ENCODE peak calls at places on chromosomes 16 and 17, in ten cellular contexts. R, F, Y, I, L, E, K, B, J and A are unnamed samples.

GRCh38 chr17:15342460-15342859 is 1.1 kb upstream of the TEKT3 start:
- DNase-seq in L (no peak), I (no peak), J (no peak), F (no peak), R (no peak), K (no peak), Y (no peak), B (no peak), E (no peak), A (no peak)

GRCh38 chr17:8019161-8019560 is 16.7 kb downstream of the GUCY2D start:
- DNase-seq in J (no peak), B (no peak), K (no peak), Y (no peak), R (no peak), F (no peak), I (peak; percentile 52), L (no peak), E (no peak), A (no peak)

GRCh38 chr16:4661661-4662060 is 31.7 kb upstream of the NUDT16L1 start:
- DNase-seq in Y (no peak), E (no peak), J (no peak), R (no peak), L (no peak), K (no peak), I (no peak), F (no peak), B (no peak), A (peak; percentile 84)

GRCh38 chr16:4870138-4870671 is 22.9 kb downstream of the UBN1 start:
- DNase-seq in I (no peak), Y (no peak), K (no peak), R (peak; percentile 72), L (no peak), E (no peak), J (no peak), B (no peak), F (no peak), A (peak; percentile 73)

GRCh38 chr17:36182176-36183000 is 6.0 kb upstream of the TBC1D3B start:
- DNase-seq in E (no peak), F (no peak), J (no peak), R (no peak), I (no peak), Y (no peak), B (no peak), L (no peak), K (no peak), A (no peak)

GRCh38 chr17:81241648-81242420 is 2.7 kb downstream of the NDUFAF8 start:
- DNase-seq in J (peak; percentile 49), F (peak; percentile 63), L (peak; percentile 51), I (no peak), Y (peak; percentile 96), E (peak; percentile 50), K (no peak), B (no peak), R (no peak), A (peak; percentile 64)

GRCh38 chr17:80524150-80524712 is 20.4 kb upstream of the RPTOR start:
- DNase-seq in B (no peak), Y (peak; percentile 65), F (no peak), J (no peak), E (no peak), I (no peak), L (no peak), K (no peak), R (no peak), A (no peak)

GRCh38 chr17:64969046-64969501 is 49.8 kb upstream of the LRRC37A3 start:
- DNase-seq in B (no peak), I (no peak), Y (no peak), L (no peak), E (no peak), R (no peak), K (no peak), F (no peak), J (no peak), A (no peak)

GRCh38 chr17:42323268-42323773 is 35.0 kb downstream of the STAT5A start:
- DNase-seq in Y (no peak), F (no peak), B (no peak), J (no peak), K (no peak), E (no peak), L (no peak), I (no peak), R (no peak), A (no peak)

GRCh38 chr16:86103320-86103719 is 204.4 kb downstream of the IRF8 start:
- DNase-seq in L (no peak), E (no peak), F (no peak), J (no peak), I (no peak), Y (no peak), K (no peak), R (no peak), B (no peak), A (no peak)

GRCh38 chr17:49546546-49547535 is 28.8 kb upstream of the NXPH3 start:
- DNase-seq in F (no peak), I (no peak), J (no peak), R (peak; percentile 52), E (no peak), B (no peak), Y (peak; percentile 30), K (no peak), L (no peak), A (no peak)

GRCh38 chr17:33560165-33560564 is 267.1 kb upstream of the ASIC2 start:
- DNase-seq in L (no peak), E (no peak), Y (no peak), F (no peak), I (no peak), B (no peak), J (no peak), R (no peak), K (no peak), A (no peak)

GRCh38 chr17:82371333-82372062 is at the start of gene UTS2R:
- DNase-seq in J (no peak), K (no peak), F (no peak), R (no peak), B (no peak), Y (peak; percentile 79), L (no peak), E (no peak), I (no peak), A (no peak)

GRCh38 chr17:74977802-74978201 is 5.2 kb upstream of the HID1 start:
- DNase-seq in L (no peak), B (no peak), R (no peak), J (no peak), I (no peak), E (no peak), K (no peak), F (no peak), Y (no peak), A (no peak)

GRCh38 chr17:15092762-15093161 is 172.4 kb downstream of the PMP22 start:
- DNase-seq in Y (no peak), J (no peak), B (no peak), I (no peak), L (no peak), E (no peak), R (no peak), K (no peak), F (no peak), A (no peak)

GRCh38 chr17:49722066-49722465 is 14.3 kb upstream of the SLC35B1 start:
- DNase-seq in F (no peak), J (no peak), K (no peak), L (no peak), Y (no peak), I (no peak), R (no peak), E (no peak), B (no peak), A (no peak)

GRCh38 chr17:41771389-41772206 is 14.9 kb downstream of the JUP start:
- DNase-seq in K (no peak), F (no peak), J (no peak), R (no peak), L (peak; percentile 20), B (no peak), Y (no peak), E (no peak), I (no peak), A (no peak)

GRCh38 chr17:82457071-82457789 is 1.3 kb upstream of the NARF start:
- DNase-seq in L (peak; percentile 60), F (no peak), B (no peak), Y (no peak), R (no peak), J (peak; percentile 39), K (no peak), I (no peak), E (no peak), A (no peak)

GRCh38 chr17:16449121-16449570 is 33.8 kb downstream of the TRPV2 start:
- DNase-seq in J (no peak), L (no peak), K (no peak), B (no peak), I (no peak), R (no peak), F (no peak), Y (no peak), E (no peak), A (no peak)
- TF ChIP-seq EP300 in J (no peak), L (no peak), K (no peak), B (no peak), I (no peak), R (no peak), F (no peak), Y (no peak), E (no peak), A (no peak)

DNA sequence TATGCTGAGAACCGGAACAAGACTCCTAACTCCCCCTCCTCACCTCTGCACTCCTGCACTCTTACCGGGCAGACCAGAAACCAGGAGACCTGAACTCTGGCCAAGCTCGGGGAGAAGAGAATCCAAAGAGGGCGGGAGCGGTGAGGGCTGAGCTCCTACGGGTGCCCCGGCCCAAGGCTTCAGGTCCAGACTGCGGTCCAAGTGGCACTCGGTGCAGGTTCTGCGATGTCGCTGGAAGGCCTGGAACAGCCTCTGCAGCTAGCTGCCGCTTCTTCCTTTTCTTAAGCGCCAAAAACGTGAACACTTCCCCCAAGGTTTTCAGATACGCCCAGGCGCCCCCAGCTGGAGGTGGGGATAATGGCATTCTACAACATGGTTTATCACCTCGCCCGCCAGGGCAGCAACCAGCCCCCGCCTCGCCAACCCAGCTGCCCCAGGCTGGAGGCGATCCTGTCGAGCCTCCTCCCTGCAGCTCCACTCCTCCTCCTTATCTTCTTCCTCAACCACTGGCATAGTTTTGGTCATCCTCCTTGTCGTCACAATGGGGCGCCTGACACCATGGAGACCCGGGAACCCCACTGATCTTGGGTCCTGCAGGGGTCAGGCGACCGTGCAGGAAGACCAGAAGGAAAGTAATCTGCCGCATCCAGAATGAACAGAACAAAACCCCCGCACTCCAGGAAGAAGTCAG is 1735.9 kb downstream of the TP53TG3F start:
- DNase-seq in I (no peak), L (no peak), E (no peak), J (peak; percentile 2), F (no peak), R (peak; percentile 65), B (no peak), K (no peak), Y (no peak), A (no peak)
- TF ChIP-seq CTCF in I (no peak), L (no peak), E (no peak), J (no peak), F (no peak), R (no peak), B (no peak), K (no peak), Y (peak; percentile 46), A (no peak)

GRCh38 chr16:48114410-48114809 is 41.4 kb downstream of the ABCC12 start:
- DNase-seq in F (no peak), J (no peak), I (no peak), L (no peak), B (no peak), R (no peak), K (no peak), E (no peak), Y (no peak), A (no peak)
- H3K4me1 ChIP-seq in F (peaks cover 4% of the 10 kb centered on the region), J (no peaks in the 10 kb centered on the region), I (no peaks in the 10 kb centered on the region), L (no peaks in the 10 kb centered on the region), B (no peaks in the 10 kb centered on the region), R (no peaks in the 10 kb centered on the region), K (no peaks in the 10 kb centered on the region), E (no peaks in the 10 kb centered on the region), Y (no peaks in the 10 kb centered on the region), A (peaks cover 8% of the 10 kb centered on the region)

GRCh38 chr17:17151962-17152361 is 54.2 kb downstream of the PLD6 start:
- DNase-seq in F (peak; percentile 85), K (peak; percentile 61), R (peak; percentile 90), B (peak; percentile 95), Y (no peak), L (peak; percentile 63), J (peak; percentile 71), E (no peak), I (peak; percentile 96), A (peak; percentile 76)
- TF ChIP-seq EP300 in F (no peak), K (no peak), R (no peak), B (no peak), Y (no peak), L (no peak), J (no peak), E (no peak), I (no peak), A (no peak)